ENCODE peak calls at places on chromosomes 11 and 22, in six cellular contexts. K is ovary, C is HCT116, Z is kidney, D is bronchial epithelial cell, S is cardiac fibroblast. E is an unnamed sample.

GRCh38 chr11:71420455-71421241 is 27.5 kb downstream of the DHCR7 start:
- DNase-seq in K (no peak), Z (no peak), C (peak), S (peak), D (peak), E (peak)

GRCh38 chr11:70314730-70315129 is 44.2 kb downstream of the PPFIA1 start:
- DNase-seq in K (no peak), S (no peak), Z (no peak), C (no peak), D (no peak), E (no peak)

GRCh38 chr11:29629281-29629680 is 387.5 kb downstream of the KCNA4 start:
- DNase-seq in D (peak), C (no peak), S (peak), K (no peak), Z (no peak), E (peak)

GRCh38 chr11:45063669-45064068 is 82.8 kb upstream of the PRDM11 start:
- DNase-seq in Z (no peak), S (no peak), K (no peak), C (no peak), D (no peak), E (no peak)

GRCh38 chr11:27839226-27839913 is 139.1 kb upstream of the BDNF start:
- DNase-seq in S (peak), K (no peak), D (peak), Z (no peak), C (no peak), E (peak)

GRCh38 chr22:21695432-21696085 is 29.7 kb downstream of the PPIL2 start:
- DNase-seq in S (no peak), D (no peak), Z (no peak), C (no peak), K (no peak), E (no peak)

GRCh38 chr11:80441821-80442220 is 1001.0 kb upstream of the TENM4 start:
- DNase-seq in K (no peak), D (peak), S (no peak), Z (no peak), C (no peak), E (peak)

GRCh38 chr11:91966368-91966767 is 258.2 kb upstream of the FAT3 start:
- DNase-seq in C (no peak), D (no peak), S (no peak), K (no peak), Z (no peak), E (no peak)

GRCh38 chr11:94243571-94244229 is 60.7 kb upstream of the IZUMO1R start:
- DNase-seq in Z (no peak), C (no peak), S (no peak), D (no peak), K (no peak), E (no peak)

GRCh38 chr22:25942126-25942988 is 200.4 kb downstream of the MYO18B start:
- DNase-seq in C (no peak), S (no peak), K (no peak), Z (no peak), D (no peak), E (no peak)

GRCh38 chr11:56885182-56885581 is 103.5 kb upstream of the OR5AK2 start:
- DNase-seq in Z (no peak), C (no peak), D (peak), K (no peak), S (no peak), E (no peak)

GRCh38 chr22:44359496-44360110 is 46.9 kb upstream of the SHISAL1 start:
- DNase-seq in D (no peak), K (peak), Z (peak), C (no peak), S (no peak), E (no peak)

GRCh38 chr11:439315-440064 is 2.3 kb downstream of the ANO9 start:
- DNase-seq in D (no peak), C (no peak), Z (peak), K (no peak), S (no peak), E (no peak)

GRCh38 chr11:72066855-72067254 is 13.5 kb downstream of the NUMA1 start:
- DNase-seq in K (no peak), D (no peak), C (no peak), S (no peak), Z (no peak), E (no peak)

GRCh38 chr11:117816151-117816741 is 8.3 kb downstream of the FXYD2 start:
- DNase-seq in Z (peak), S (peak), C (no peak), K (peak), D (peak), E (no peak)

GRCh38 chr11:5243845-5244180 is 5.8 kb downstream of the HBG1 start:
- DNase-seq in D (no peak), S (no peak), K (no peak), Z (no peak), C (no peak), E (no peak)

GRCh38 chr11:31810779-31811647 is at the start of gene PAX6:
- DNase-seq in K (no peak), D (peak), S (peak), C (peak), Z (peak), E (peak)

GRCh38 chr11:8291421-8292350 is 28.0 kb upstream of the LMO1 start:
- DNase-seq in K (no peak), Z (no peak), S (no peak), D (no peak), C (no peak), E (no peak)

GRCh38 chr11:124481365-124482323 is 36.1 kb upstream of the OR8B8 start:
- DNase-seq in D (peak), Z (no peak), S (peak), K (no peak), C (no peak), E (peak)

GRCh38 chr22:49812838-49813237 is 14.8 kb downstream of the BRD1 start:
- DNase-seq in Z (peak), K (no peak), S (peak), C (no peak), D (no peak), E (no peak)

GRCh38 chr11:47143322-47143721 is 33.4 kb downstream of the ARFGAP2 start:
- DNase-seq in S (peak), D (peak), K (no peak), Z (no peak), C (no peak), E (peak)

GRCh38 chr22:44668190-44668885 is 33.7 kb upstream of the PRR5 start:
- DNase-seq in Z (peak), C (no peak), K (peak), D (no peak), S (no peak), E (no peak)

GRCh38 chr11:102869354-102869753 is 5.4 kb downstream of the MMP12 start:
- DNase-seq in D (peak), S (no peak), K (no peak), C (no peak), Z (no peak), E (no peak)

GRCh38 chr11:130144129-130144528 is 15.5 kb upstream of the ST14 start:
- DNase-seq in D (no peak), Z (no peak), S (no peak), K (no peak), C (no peak), E (no peak)
- TF ChIP-seq CTCF in D (no peak), Z (no peak), S (no peak), K (no peak), C (no peak), E (no peak)

DNA sequence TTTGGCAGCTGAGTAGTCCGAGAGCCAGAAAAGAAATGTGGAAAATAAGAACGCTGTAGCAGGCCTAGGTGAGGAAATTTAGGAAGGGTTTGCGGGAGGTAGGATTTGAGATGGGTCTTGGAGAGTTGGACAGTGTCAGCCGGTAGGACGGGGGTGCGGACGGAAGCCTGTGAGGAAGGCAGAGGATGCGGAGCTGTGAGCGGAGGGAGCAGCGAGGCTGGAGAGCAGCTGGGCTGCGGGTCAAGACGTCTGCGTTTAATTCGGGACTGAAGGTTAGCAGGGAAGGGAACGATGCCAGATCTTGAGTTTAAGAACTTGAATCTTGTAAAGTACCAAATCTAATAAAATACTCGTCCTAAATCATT is 669 bp upstream of the TIGD3 start:
- DNase-seq in S (no peak), D (no peak), Z (peak), C (no peak), K (peak), E (no peak)
- H3K4me3 ChIP-seq in S (peak), D (peak), Z (peak), C (peak), K (peak), E (peak)

DNA sequence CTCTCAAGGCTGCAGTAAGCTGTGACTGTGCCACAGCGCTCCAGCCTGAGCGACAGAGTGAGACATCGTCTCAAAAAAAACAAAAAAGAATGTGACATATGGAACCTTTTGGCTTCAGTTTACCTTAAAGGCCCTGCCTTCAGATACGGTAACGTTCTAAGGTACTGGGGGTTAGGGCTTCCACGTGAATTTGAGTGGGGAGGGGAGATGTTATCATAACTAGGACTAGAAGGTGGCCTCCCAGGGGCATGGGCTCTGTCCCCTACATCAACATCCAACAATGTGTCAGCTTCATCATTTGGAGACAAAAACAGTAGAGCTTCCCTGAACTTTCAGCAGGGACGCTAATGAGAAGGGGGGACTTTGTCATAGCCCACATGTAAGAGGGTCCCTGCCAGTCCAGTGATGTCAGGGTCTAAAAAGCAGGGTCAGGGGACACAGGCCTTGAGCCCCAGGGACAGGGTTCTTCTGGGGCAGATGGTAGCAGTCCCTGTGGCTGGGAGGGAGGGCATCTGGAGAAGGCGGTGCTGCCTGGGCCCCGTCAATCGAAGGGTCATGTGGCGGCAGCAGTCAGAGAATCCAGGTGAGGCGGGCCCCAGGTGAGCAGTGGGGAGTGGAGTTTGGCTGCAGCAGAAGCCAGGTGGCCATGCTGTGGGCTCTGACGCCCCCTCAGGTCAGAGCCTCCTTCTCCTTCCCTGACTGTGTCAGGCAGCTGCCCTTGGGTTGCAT is 79.8 kb downstream of the BCR start:
- DNase-seq in K (no peak), C (no peak), D (no peak), S (no peak), Z (no peak), E (no peak)
- TF ChIP-seq CTCF in K (no peak), C (no peak), D (no peak), S (no peak), Z (no peak), E (no peak)

GRCh38 chr11:92969293-92969633 is 188 bp upstream of the MTNR1B start:
- DNase-seq in S (no peak), K (no peak), D (no peak), C (no peak), Z (no peak), E (no peak)
- H3K4me3 ChIP-seq in S (no peak), K (no peak), D (no peak), C (no peak), Z (no peak), E (peak)

GRCh38 chr11:129974672-129975071 is 28.0 kb downstream of the PRDM10 start:
- DNase-seq in D (no peak), S (no peak), C (no peak), K (no peak), Z (peak), E (no peak)
- TF ChIP-seq CTCF in D (no peak), S (no peak), C (no peak), K (no peak), Z (no peak), E (no peak)

DNA sequence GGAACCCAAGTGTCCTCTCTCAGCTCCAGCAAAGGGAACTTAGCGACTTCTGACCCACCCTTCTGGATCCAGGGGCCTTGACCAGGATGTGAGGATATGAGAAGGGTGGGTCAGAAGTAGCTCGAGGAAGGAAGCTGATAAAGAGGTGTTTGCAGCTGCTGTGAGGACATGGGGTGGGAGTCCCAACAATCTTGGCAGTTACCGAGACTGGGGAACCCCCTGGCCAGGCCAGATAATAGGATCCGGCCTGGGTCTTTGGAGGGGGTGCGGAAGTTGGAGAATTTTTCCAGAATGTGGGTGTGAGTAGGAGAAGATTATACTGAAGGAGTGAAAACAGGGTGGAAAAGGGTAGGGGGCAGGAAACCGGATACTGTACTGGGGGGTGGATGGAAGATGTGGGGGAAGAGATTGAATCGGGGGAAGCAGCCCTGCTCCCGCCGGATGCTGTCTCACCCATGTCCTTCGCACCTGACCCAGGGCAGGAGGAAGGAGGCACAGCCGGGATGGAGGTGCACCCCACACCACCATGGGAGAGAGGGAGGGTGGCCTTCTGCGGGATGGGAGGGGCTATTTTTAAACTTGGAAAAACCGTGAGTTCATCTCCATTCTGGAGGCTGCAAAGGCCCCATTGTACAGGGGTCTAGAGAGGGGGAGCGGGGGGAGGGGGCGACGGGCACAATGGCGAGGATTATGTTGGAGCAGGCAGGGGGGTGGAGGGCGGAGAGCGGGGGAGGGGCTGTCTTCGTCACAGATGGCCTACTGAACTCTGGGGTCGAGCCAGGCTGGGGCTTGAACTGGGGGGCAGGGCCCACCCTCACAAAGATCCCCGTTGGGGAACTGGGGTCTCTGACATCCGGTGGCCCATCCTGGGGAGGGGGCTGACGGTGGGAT is 3.0 kb upstream of the MCAM start:
- DNase-seq in Z (peak), D (no peak), S (peak), C (no peak), K (peak), E (no peak)
- H3K4me3 ChIP-seq in Z (peak), D (no peak), S (peak), C (no peak), K (peak), E (no peak)

GRCh38 chr22:35728639-35729308 is 11.1 kb downstream of the APOL5 start:
- DNase-seq in D (peak), C (no peak), K (no peak), Z (peak), S (no peak), E (no peak)
- TF ChIP-seq CTCF in D (no peak), C (no peak), K (no peak), Z (no peak), S (no peak), E (no peak)

DNA sequence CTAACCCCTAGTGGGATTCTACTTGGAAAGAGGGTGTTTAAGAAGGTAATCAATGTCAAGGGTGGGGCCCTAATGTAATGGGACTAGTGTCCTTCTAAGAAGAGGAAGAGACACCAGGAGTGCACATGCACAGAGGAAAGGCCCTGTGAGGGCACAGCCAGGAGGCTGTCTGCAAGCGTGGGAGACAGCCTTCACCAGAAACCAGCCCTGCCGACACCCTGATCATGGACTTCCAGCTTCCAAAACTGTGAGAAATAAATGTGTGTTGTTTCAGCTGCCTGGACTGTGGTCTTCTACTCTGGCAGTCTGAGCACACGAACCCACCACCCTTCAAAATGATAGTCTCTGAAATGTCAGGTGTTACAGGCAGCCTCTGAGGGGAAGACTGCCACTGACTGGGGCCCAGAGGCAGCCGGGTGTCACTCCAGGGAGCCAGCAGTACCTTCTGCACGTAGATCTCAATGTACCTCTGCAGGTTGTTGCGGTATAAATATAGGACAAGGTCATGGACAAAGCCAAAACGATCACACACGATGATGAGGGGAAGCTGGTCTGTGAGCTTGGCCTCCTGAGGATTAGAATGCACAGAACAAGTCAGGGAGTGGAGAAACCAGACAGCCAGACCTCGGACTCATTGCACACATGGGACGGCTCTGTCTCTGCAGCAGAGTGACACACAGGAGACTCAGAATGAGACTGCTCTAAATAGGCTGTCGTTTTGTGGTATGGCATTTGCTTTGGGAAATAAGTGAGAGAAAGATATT is 43.9 kb upstream of the SLC25A1 start:
- DNase-seq in S (no peak), D (no peak), Z (no peak), K (no peak), C (no peak), E (no peak)
- H3K4me3 ChIP-seq in S (no peak), D (no peak), Z (no peak), K (no peak), C (no peak), E (no peak)

GRCh38 chr11:12088047-12088481 is 22.3 kb upstream of the MICAL2 start:
- DNase-seq in Z (no peak), C (no peak), K (no peak), D (peak), S (peak), E (peak)
- TF ChIP-seq CTCF in Z (no peak), C (peak), K (no peak), D (peak), S (peak), E (peak)

E was measured in astrocyte of the spinal cord.